ENCODE peak calls at places on chromosomes 11 and 22, in seven cellular contexts. A is hepatocyte, Z is H9, J is K562, H is GM12878, C is neural progenitor cell, U is HepG2. X is an unnamed sample.

GRCh38 chr11:36131719-36132349 is 157.4 kb downstream of the COMMD9 start:
- DNase-seq in Z (peak), H (no peak), A (peak), J (peak), C (peak), U (peak), X (peak)

GRCh38 chr11:73883856-73884255 is 7.1 kb downstream of the PAAF1 start:
- DNase-seq in A (no peak), J (no peak), Z (no peak), U (no peak), C (no peak), H (no peak), X (no peak)

GRCh38 chr11:120710354-120711187 is 199.0 kb downstream of the GRIK4 start:
- DNase-seq in C (peak), H (no peak), A (peak), U (peak), J (no peak), Z (peak), X (peak)

GRCh38 chr22:45526768-45527360 is 24.2 kb downstream of the FBLN1 start:
- DNase-seq in U (no peak), J (no peak), H (no peak), C (no peak), A (no peak), Z (no peak), X (peak)

GRCh38 chr11:8905528-8906165 is 5.3 kb upstream of the AKIP1 start:
- DNase-seq in H (no peak), C (no peak), Z (no peak), U (no peak), A (no peak), J (no peak), X (peak)

GRCh38 chr22:29031236-29031982 is 30.2 kb downstream of the C22orf31 start:
- DNase-seq in Z (peak), J (peak), C (peak), U (peak), A (peak), H (no peak), X (peak)

GRCh38 chr11:20008870-20009644 is 151.2 kb downstream of the DBX1 start:
- DNase-seq in A (no peak), J (no peak), U (peak), Z (no peak), C (no peak), H (no peak), X (no peak)

GRCh38 chr11:111922803-111923202 is 4.1 kb downstream of the C11orf52 start:
- DNase-seq in C (no peak), Z (no peak), J (no peak), A (no peak), H (no peak), U (peak), X (peak)

GRCh38 chr11:118263694-118264567 is at the start of gene MPZL2:
- DNase-seq in Z (peak), U (peak), C (peak), H (no peak), A (peak), J (no peak), X (no peak)

GRCh38 chr22:17370036-17370765 is 941 bp downstream of the CECR2 start:
- DNase-seq in C (peak), H (no peak), A (peak), Z (no peak), J (no peak), U (no peak), X (peak)

GRCh38 chr11:65921033-65921555 is 1.9 kb downstream of the DRAP1 start:
- DNase-seq in J (no peak), H (no peak), Z (no peak), A (no peak), U (no peak), C (no peak), X (no peak)

GRCh38 chr22:46362221-46362933 is 26.9 kb downstream of the TRMU start:
- DNase-seq in H (no peak), U (peak), J (no peak), A (no peak), C (no peak), Z (no peak), X (peak)

GRCh38 chr11:111936045-111936400 is 1.1 kb upstream of the DIXDC1 start:
- DNase-seq in A (no peak), Z (no peak), C (no peak), J (no peak), U (peak), H (no peak), X (no peak)

GRCh38 chr11:104823638-104824037 is 74.6 kb downstream of the CASP12 start:
- DNase-seq in H (no peak), C (no peak), U (no peak), A (no peak), Z (no peak), J (no peak), X (no peak)

GRCh38 chr22:42994917-42995562 is 19.9 kb downstream of the PACSIN2 start:
- DNase-seq in J (no peak), U (peak), Z (no peak), A (peak), H (peak), C (no peak), X (peak)

GRCh38 chr11:128437137-128437536 is 150.2 kb downstream of the ETS1 start:
- DNase-seq in J (no peak), A (no peak), C (no peak), Z (no peak), U (no peak), H (no peak), X (peak)

GRCh38 chr11:31139479-31139878 is 230.1 kb downstream of the DCDC1 start:
- DNase-seq in Z (no peak), C (no peak), J (no peak), U (no peak), A (no peak), H (no peak), X (no peak)

GRCh38 chr11:44178381-44178780 is 82.9 kb downstream of the EXT2 start:
- DNase-seq in J (peak), H (no peak), Z (no peak), C (peak), U (no peak), A (peak), X (peak)

DNA sequence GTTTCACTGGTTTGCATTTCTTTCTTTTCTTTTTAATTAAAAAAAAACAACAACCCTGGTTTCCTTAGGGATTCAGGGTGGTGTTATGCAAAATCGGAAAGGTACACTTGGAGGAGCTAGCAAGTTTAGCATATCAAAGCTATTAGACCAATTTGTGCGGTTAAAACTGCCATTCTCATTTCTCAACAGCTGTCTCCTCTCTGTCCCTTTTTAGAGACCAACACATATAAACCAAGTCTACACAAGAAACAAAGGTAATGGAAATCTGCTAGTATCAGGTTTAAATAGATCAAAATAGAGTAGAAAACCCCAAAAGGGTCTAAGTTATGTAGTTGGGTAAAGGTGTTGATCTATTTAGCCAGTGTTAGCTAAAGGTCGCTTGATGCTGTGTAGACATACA is 1.7 kb upstream of the SESN3 start:
- DNase-seq in A (no peak), C (no peak), H (no peak), U (no peak), J (no peak), Z (no peak), X (no peak)
- H2AFZ ChIP-seq in A (peak), C (peak), H (no peak), U (no peak), J (no peak), Z (no peak), X (no peak)

GRCh38 chr22:39408173-39408572 is 8.6 kb downstream of the TAB1 start:
- DNase-seq in H (no peak), C (no peak), U (no peak), Z (no peak), A (no peak), J (no peak), X (no peak)
- H2AFZ ChIP-seq in H (no peak), C (no peak), U (no peak), Z (no peak), A (no peak), J (no peak), X (no peak)

GRCh38 chr11:129950319-129951034 is 52.2 kb downstream of the PRDM10 start:
- DNase-seq in Z (no peak), J (peak), U (no peak), C (peak), A (peak), H (no peak), X (peak)
- H2AFZ ChIP-seq in Z (no peak), J (peak), U (no peak), C (no peak), A (no peak), H (no peak), X (no peak)

GRCh38 chr22:21708960-21709359 is 26.6 kb downstream of the YPEL1 start:
- DNase-seq in U (peak), H (no peak), C (no peak), Z (no peak), J (no peak), A (no peak), X (no peak)

GRCh38 chr22:21711851-21712250 is 23.7 kb downstream of the YPEL1 start:
- DNase-seq in U (no peak), C (no peak), J (no peak), H (no peak), Z (no peak), A (no peak), X (no peak)

GRCh38 chr22:21707677-21708076 is 27.9 kb downstream of the YPEL1 start:
- DNase-seq in H (no peak), U (no peak), C (no peak), A (no peak), J (no peak), Z (no peak), X (peak)

GRCh38 chr22:21710156-21710555 is 25.4 kb downstream of the YPEL1 start:
- DNase-seq in C (no peak), Z (no peak), A (no peak), J (no peak), H (no peak), U (no peak), X (no peak)

GRCh38 chr22:21709688-21710087 is 25.9 kb downstream of the YPEL1 start:
- DNase-seq in H (no peak), Z (no peak), C (no peak), A (no peak), J (no peak), U (no peak), X (no peak)
- H2AFZ ChIP-seq in H (no peak), Z (no peak), C (no peak), A (no peak), J (no peak), U (no peak), X (no peak)

GRCh38 chr11:126432065-126432461 is 76.6 kb downstream of the ST3GAL4 start:
- DNase-seq in C (no peak), J (no peak), U (no peak), H (no peak), A (no peak), Z (no peak), X (no peak)
- H2AFZ ChIP-seq in C (no peak), J (no peak), U (no peak), H (no peak), A (no peak), Z (no peak), X (peak)

DNA sequence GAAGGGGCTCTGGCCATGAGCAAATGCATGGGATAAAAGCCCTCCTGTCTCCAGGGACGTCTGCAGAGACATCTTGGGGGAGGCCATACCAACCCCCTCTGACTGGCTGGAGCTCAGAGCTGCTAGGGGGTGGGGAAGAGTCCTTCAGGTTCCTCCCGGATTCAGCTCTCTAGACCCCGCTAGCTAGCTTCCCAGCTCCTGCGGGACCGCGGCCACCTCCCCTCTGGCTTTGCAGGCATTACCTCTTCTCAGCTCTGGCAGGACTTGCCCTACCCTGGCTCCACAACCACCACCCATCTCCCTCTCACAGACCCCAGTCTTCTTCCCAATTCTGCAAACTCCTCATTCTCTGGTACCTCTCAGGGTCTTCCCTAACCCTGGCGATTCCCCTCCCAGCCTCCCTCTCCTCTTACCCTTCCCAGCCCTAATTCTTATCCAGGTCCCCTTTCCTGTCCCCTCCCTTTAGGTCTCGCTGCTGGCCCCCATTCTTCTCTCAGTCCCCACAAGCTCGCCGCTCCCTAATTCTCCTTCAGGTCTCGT is 782 bp downstream of the SYT13 start:
- DNase-seq in A (no peak), U (no peak), Z (peak), C (peak), H (no peak), J (no peak), X (no peak)
- H2AFZ ChIP-seq in A (no peak), U (no peak), Z (no peak), C (peak), H (no peak), J (no peak), X (no peak)

GRCh38 chr11:23112987-23113886 is 253.0 kb upstream of the CCDC179 start:
- DNase-seq in H (no peak), J (peak), C (peak), A (peak), Z (peak), U (peak), X (peak)
- H2AFZ ChIP-seq in H (no peak), J (no peak), C (peak), A (no peak), Z (no peak), U (no peak), X (no peak)

GRCh38 chr11:67288452-67289225 is 464 bp upstream of the ANKRD13D start:
- DNase-seq in C (peak), Z (peak), J (peak), U (peak), H (peak), A (peak), X (peak)
- H2AFZ ChIP-seq in C (peak), Z (no peak), J (peak), U (no peak), H (peak), A (peak), X (no peak)

GRCh38 chr22:39731481-39731880 is 160.9 kb downstream of the CACNA1I start:
- DNase-seq in C (no peak), H (no peak), U (no peak), A (no peak), Z (no peak), J (no peak), X (no peak)
- H2AFZ ChIP-seq in C (no peak), H (no peak), U (no peak), A (no peak), Z (no peak), J (no peak), X (no peak)

GRCh38 chr11:75850787-75851186 is 35.8 kb downstream of the UVRAG start:
- DNase-seq in C (peak), Z (no peak), U (no peak), J (no peak), A (no peak), H (no peak), X (no peak)
- H2AFZ ChIP-seq in C (no peak), Z (no peak), U (no peak), J (no peak), A (no peak), H (no peak), X (no peak)